ENCODE peak calls at places on chromosomes 1 and 21, in four cellular contexts. Y is T-helper 1 cell, R is NCI-H1092 treated with DMSO at 0.1 percent for 48 hours, K is AG09319. A is an unnamed sample.

GRCh38 chr1:42419449-42419848 is 36.4 kb downstream of the ZMYND12 start:
- DNase-seq in Y (no peak), R (peak; percentile 88), K (no peak), A (no peak)

GRCh38 chr21:45299026-45299863 is 11.6 kb upstream of the POFUT2 start:
- DNase-seq in Y (no peak), R (no peak), K (no peak), A (no peak)

GRCh38 chr1:6638226-6638625 is 13.6 kb downstream of the THAP3 start:
- DNase-seq in Y (no peak), R (no peak), K (peak; percentile 75), A (no peak)

GRCh38 chr1:246711548-246712003 is 12.6 kb upstream of the SCCPDH start:
- DNase-seq in Y (no peak), R (no peak), K (no peak), A (no peak)

GRCh38 chr1:55305735-55306134 is 90.6 kb upstream of the USP24 start:
- DNase-seq in Y (no peak), R (no peak), K (no peak), A (no peak)

GRCh38 chr1:207077012-207077411 is 11.6 kb upstream of the C4BPB start:
- DNase-seq in Y (no peak), R (no peak), K (no peak), A (no peak)

GRCh38 chr21:21195417-21195816 is 197.2 kb downstream of the NCAM2 start:
- DNase-seq in Y (no peak), R (no peak), K (no peak), A (no peak)

GRCh38 chr21:44927587-44928461 is 7.1 kb upstream of the ITGB2 start:
- DNase-seq in Y (peak; percentile 66), R (no peak), K (no peak), A (no peak)